ENCODE peak calls at places on chromosome 14, in four cellular contexts. I, O, U and B are unnamed samples.

GRCh38 chr14:23299558-23299957 is 3.1 kb downstream of the PPP1R3E start:
- DNase-seq in I (peak), O (no peak), U (no peak), B (peak)

GRCh38 chr14:63045612-63046320 is 508 bp upstream of the KCNH5 start:
- DNase-seq in I (no peak), O (peak), U (peak), B (peak)

GRCh38 chr14:23551266-23552028 is at the start of gene ZFHX2:
- DNase-seq in I (peak), O (peak), U (peak), B (peak)

GRCh38 chr14:52458721-52459085 is 93.6 kb downstream of the TXNDC16 start:
- DNase-seq in I (peak), O (no peak), U (no peak), B (peak)

GRCh38 chr14:83071888-83072501 is 1538.3 kb upstream of the SEL1L start:
- DNase-seq in I (peak), O (no peak), U (no peak), B (peak)

GRCh38 chr14:58572092-58572853 is 65.5 kb upstream of the DACT1 start:
- DNase-seq in I (peak), O (no peak), U (no peak), B (peak)

GRCh38 chr14:40899435-40899834 is 707.2 kb upstream of the LRFN5 start:
- DNase-seq in I (no peak), O (no peak), U (no peak), B (no peak)

GRCh38 chr14:58731465-58732330 is 93.9 kb downstream of the DACT1 start:
- DNase-seq in I (peak), O (no peak), U (no peak), B (peak)

GRCh38 chr14:68740798-68741480 is 51.9 kb downstream of the ZFP36L1 start:
- DNase-seq in I (no peak), O (no peak), U (no peak), B (no peak)

GRCh38 chr14:50804181-50804721 is 26.7 kb downstream of the NIN start:
- DNase-seq in I (no peak), O (no peak), U (no peak), B (no peak)

GRCh38 chr14:55127491-55127951 is 1.5 kb upstream of the LGALS3 start:
- DNase-seq in I (peak), O (no peak), U (no peak), B (no peak)

GRCh38 chr14:64137657-64138290 is 156.4 kb downstream of the ESR2 start:
- DNase-seq in I (peak), O (no peak), U (no peak), B (no peak)

GRCh38 chr14:23562822-23563472 is 4.6 kb downstream of the AP1G2 start:
- DNase-seq in I (peak), O (no peak), U (peak), B (peak)

GRCh38 chr14:55846852-55847471 is 267.0 kb downstream of the KTN1 start:
- DNase-seq in I (peak), O (no peak), U (no peak), B (peak)

GRCh38 chr14:89616425-89617141 is 199.6 kb upstream of the FOXN3 start:
- DNase-seq in I (no peak), O (no peak), U (no peak), B (no peak)

GRCh38 chr14:54343276-54344121 is 53.3 kb upstream of the CDKN3 start:
- DNase-seq in I (peak), O (no peak), U (no peak), B (no peak)

GRCh38 chr14:75247286-75247922 is 31.2 kb upstream of the FOS start:
- DNase-seq in I (no peak), O (no peak), U (no peak), B (no peak)

GRCh38 chr14:34113051-34113511 is 162.2 kb upstream of the EGLN3 start:
- DNase-seq in I (peak), O (no peak), U (no peak), B (peak)

GRCh38 chr14:99636487-99636886 is 8.4 kb upstream of the HHIPL1 start:
- DNase-seq in I (peak), O (no peak), U (no peak), B (no peak)

GRCh38 chr14:85443001-85443400 is 86.9 kb upstream of the FLRT2 start:
- DNase-seq in I (peak), O (no peak), U (no peak), B (peak)

GRCh38 chr14:74913986-74914573 is 9.0 kb downstream of the RPS6KL1 start:
- DNase-seq in I (peak), O (no peak), U (peak), B (peak)

GRCh38 chr14:75307700-75308379 is 29.2 kb downstream of the FOS start:
- DNase-seq in I (peak), O (peak), U (peak), B (peak)

GRCh38 chr14:75229923-75230792 is 48.5 kb upstream of the FOS start:
- DNase-seq in I (peak), O (peak), U (no peak), B (peak)

GRCh38 chr14:54549862-54550261 is 17.1 kb upstream of the SAMD4A start:
- DNase-seq in I (peak), O (no peak), U (no peak), B (peak)

GRCh38 chr14:49512147-49512551 is 74.0 kb downstream of the RPS29 start:
- DNase-seq in I (peak), O (no peak), U (no peak), B (peak)

GRCh38 chr14:33280646-33281045 is 342.0 kb downstream of the NPAS3 start:
- DNase-seq in I (peak), O (no peak), U (no peak), B (peak)

GRCh38 chr14:56338674-56339073 is 220.5 kb downstream of the PELI2 start:
- DNase-seq in I (no peak), O (no peak), U (no peak), B (no peak)

GRCh38 chr14:95361373-95362179 is 41.9 kb upstream of the CLMN start:
- DNase-seq in I (peak), O (peak), U (peak), B (peak)

GRCh38 chr14:95360828-95361227 is 41.1 kb upstream of the CLMN start:
- DNase-seq in I (no peak), O (no peak), U (no peak), B (no peak)

GRCh38 chr14:95362180-95362494 is 42.4 kb upstream of the CLMN start:
- DNase-seq in I (no peak), O (no peak), U (no peak), B (no peak)

GRCh38 chr14:95363468-95363954 is 43.8 kb upstream of the CLMN start:
- DNase-seq in I (no peak), O (no peak), U (no peak), B (no peak)

GRCh38 chr14:95359974-95360826 is 40.5 kb upstream of the CLMN start:
- DNase-seq in I (no peak), O (no peak), U (no peak), B (no peak)
- TF ChIP-seq CTCF in I (no peak), O (no peak), U (no peak), B (no peak)

DNA sequence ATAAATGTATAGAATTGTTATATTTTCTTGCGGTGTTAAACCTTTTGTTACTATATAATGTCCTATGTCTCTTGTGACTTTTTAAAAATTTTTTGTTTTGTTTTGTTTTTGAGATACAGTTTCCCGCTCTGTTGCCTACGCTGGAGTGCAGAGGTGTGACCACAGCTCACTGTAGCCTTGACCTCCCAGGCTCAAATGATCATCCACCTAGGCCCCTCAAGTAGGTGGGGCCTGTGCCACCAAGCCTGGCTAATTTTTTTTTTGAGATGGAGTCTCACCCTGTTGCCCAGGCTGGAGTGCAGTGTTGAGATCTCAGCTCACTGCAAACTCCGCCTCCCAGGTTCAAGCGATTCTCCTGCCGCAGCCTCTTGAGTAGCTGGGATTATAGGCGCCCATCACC is 26.5 kb upstream of the RCOR1 start:
- DNase-seq in I (no peak), O (no peak), U (no peak), B (no peak)
- TF ChIP-seq CTCF in I (no peak), O (no peak), U (no peak), B (no peak)

GRCh38 chr14:67536087-67536486 is 3.0 kb downstream of the PLEKHH1 start:
- DNase-seq in I (no peak), O (no peak), U (no peak), B (no peak)

GRCh38 chr14:67533754-67534085 is 630 bp downstream of the PLEKHH1 start:
- DNase-seq in I (peak), O (no peak), U (peak), B (no peak)

GRCh38 chr14:67532998-67533753 is at the start of gene PLEKHH1:
- DNase-seq in I (peak), O (peak), U (peak), B (peak)

GRCh38 chr14:67529947-67530935 is 2.8 kb upstream of the PLEKHH1 start:
- DNase-seq in I (peak), O (no peak), U (no peak), B (no peak)

GRCh38 chr14:67532606-67532997 is 488 bp upstream of the PLEKHH1 start:
- DNase-seq in I (no peak), O (no peak), U (no peak), B (no peak)
- TF ChIP-seq CTCF in I (no peak), O (no peak), U (no peak), B (no peak)

GRCh38 chr14:102985665-102986064 is 63.2 kb downstream of the AMN start:
- DNase-seq in I (no peak), O (no peak), U (no peak), B (no peak)
- TF ChIP-seq CTCF in I (no peak), O (no peak), U (no peak), B (no peak)

DNA sequence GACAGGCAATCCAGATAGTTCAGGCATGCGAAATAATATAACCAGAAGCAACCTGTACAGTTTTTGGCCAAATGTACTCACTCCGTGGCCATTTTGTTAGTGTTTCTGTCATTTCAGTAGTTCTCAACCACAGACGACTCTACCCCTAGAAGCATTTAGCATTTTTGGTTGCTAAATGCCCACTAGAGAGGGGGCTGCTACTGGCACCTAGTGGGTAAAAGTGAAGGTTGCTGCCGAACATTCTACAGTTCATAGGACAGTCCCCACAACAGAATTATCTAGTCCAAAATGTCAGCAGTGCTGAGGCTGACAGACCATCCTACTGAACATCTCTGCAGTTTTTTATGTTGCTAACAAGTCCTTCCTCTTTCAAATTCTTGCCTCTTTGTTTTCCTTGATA is 107.4 kb downstream of the TSHR start:
- DNase-seq in I (peak), O (no peak), U (peak), B (peak)
- TF ChIP-seq CTCF in I (peak), O (peak), U (peak), B (peak)

GRCh38 chr14:80784824-80785223 is 156.7 kb downstream of the CEP128 start:
- DNase-seq in I (no peak), O (no peak), U (no peak), B (no peak)
- TF ChIP-seq CTCF in I (no peak), O (no peak), U (no peak), B (no peak)

DNA sequence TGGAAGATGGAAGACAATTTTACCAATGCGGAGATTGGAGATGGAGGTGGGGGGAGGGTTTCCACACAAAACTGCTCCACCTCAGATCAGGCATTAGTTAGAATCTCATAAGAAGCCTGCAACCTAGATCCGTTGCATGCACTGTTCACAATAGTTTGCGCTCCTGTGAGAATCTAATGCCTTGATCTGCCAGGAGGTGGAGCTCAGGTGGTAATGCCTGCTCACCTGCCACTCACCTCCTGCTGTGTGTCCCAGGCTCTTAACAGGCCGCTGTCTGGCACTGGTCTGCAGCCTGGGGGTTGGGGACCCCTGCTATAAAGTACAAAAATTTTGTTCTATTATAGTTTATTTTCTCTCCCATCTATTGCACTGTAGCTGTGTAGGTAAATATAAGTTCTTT is 84.9 kb upstream of the FOXG1 start:
- DNase-seq in I (peak), O (no peak), U (peak), B (peak)
- TF ChIP-seq CTCF in I (peak), O (no peak), U (peak), B (peak)

DNA sequence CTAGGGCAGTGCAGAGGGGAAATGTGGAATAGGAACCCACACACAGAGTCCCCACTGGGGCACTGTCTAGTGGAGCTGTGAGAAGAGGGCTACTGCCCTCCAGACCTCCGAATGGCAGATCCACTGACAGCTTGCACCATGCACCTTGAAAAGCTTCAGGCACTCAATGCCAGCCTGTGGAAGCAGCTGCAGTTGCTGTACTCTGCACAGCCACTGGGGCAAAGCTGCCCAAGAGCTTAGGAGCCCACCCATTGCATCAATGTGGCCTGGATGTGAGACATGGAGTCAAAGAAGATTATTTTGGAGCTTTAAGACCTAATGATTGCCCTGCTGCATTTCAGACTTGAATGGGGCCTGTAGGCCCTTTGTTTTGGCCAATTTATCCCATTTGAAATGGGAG is 21.7 kb upstream of the CCDC88C start:
- DNase-seq in I (no peak), O (no peak), U (no peak), B (no peak)
- TF ChIP-seq CTCF in I (no peak), O (no peak), U (no peak), B (no peak)